ENCODE peak calls at places on chromosomes 12 and 14, in five cellular contexts. B, F, S, X and T are unnamed samples.

GRCh38 chr14:77849711-77850110 is 49.8 kb downstream of the ADCK1 start:
- DNase-seq in F (no peak), X (no peak), S (peak), B (no peak), T (peak)

GRCh38 chr12:6280053-6280469 is 30.4 kb upstream of the PLEKHG6 start:
- DNase-seq in X (peak), B (no peak), F (peak), S (peak), T (peak)

GRCh38 chr14:34620115-34620514 is 9.8 kb downstream of the SNX6 start:
- DNase-seq in S (no peak), B (no peak), F (no peak), X (no peak), T (no peak)

GRCh38 chr12:89084751-89085150 is 267.6 kb downstream of the DUSP6 start:
- DNase-seq in S (peak), X (peak), F (no peak), B (no peak), T (peak)

GRCh38 chr12:75704208-75704607 is 192.8 kb upstream of the KRR1 start:
- DNase-seq in B (no peak), X (no peak), S (no peak), F (no peak), T (no peak)

GRCh38 chr12:69610729-69611128 is at the start of gene LRRC10:
- DNase-seq in S (no peak), X (no peak), F (no peak), B (no peak), T (no peak)

GRCh38 chr12:6377667-6377994 is 2.3 kb upstream of the SCNN1A start:
- DNase-seq in S (no peak), F (no peak), X (peak), B (no peak), T (no peak)

GRCh38 chr12:14935031-14935430 is 3.3 kb downstream of the ERP27 start:
- DNase-seq in X (peak), B (no peak), S (no peak), F (no peak), T (no peak)

GRCh38 chr12:30599631-30600030 is 96.0 kb downstream of the IPO8 start:
- DNase-seq in X (peak), S (no peak), B (no peak), F (no peak), T (peak)

GRCh38 chr12:79557690-79558315 is 133.0 kb downstream of the PAWR start:
- DNase-seq in B (no peak), F (no peak), X (peak), S (peak), T (peak)

GRCh38 chr12:48119078-48119833 is at the start of gene PFKM:
- DNase-seq in F (peak), X (peak), B (peak), S (peak), T (peak)

GRCh38 chr12:131047789-131048610 is 94.3 kb downstream of the ADGRD1 start:
- DNase-seq in X (no peak), B (no peak), S (no peak), F (no peak), T (no peak)

GRCh38 chr12:120962487-120963054 is 15.8 kb upstream of the HNF1A start:
- DNase-seq in X (no peak), B (no peak), F (no peak), S (no peak), T (no peak)

GRCh38 chr14:94540031-94540794 is 21.0 kb upstream of the SERPINA4 start:
- DNase-seq in B (no peak), S (no peak), F (no peak), X (no peak), T (peak)

GRCh38 chr12:49553512-49554088 is 14.3 kb downstream of the MCRS1 start:
- DNase-seq in S (no peak), B (peak), F (peak), X (peak), T (peak)

GRCh38 chr12:14849664-14850063 is 6.3 kb upstream of the ART4 start:
- DNase-seq in X (peak), S (peak), F (no peak), B (no peak), T (peak)

GRCh38 chr14:73370561-73370960 is 87.8 kb downstream of the NUMB start:
- DNase-seq in S (no peak), X (no peak), B (no peak), F (no peak), T (no peak)

GRCh38 chr14:60482743-60483142 is 3.1 kb downstream of the C14orf39 start:
- DNase-seq in F (no peak), S (peak), X (no peak), B (no peak), T (peak)

GRCh38 chr14:96905825-96906224 is 108.6 kb downstream of the VRK1 start:
- DNase-seq in F (no peak), X (peak), S (no peak), B (no peak), T (peak)

GRCh38 chr12:47509398-47509851 is 196.4 kb downstream of the RPAP3 start:
- DNase-seq in F (no peak), S (peak), B (no peak), X (peak), T (peak)

GRCh38 chr12:2501464-2502181 is 293.1 kb upstream of the FKBP4 start:
- DNase-seq in F (no peak), B (no peak), S (no peak), X (no peak), T (peak)

GRCh38 chr14:22547948-22548750 is 40.9 kb downstream of the DAD1 start:
- DNase-seq in X (no peak), F (no peak), S (no peak), B (no peak), T (no peak)

GRCh38 chr14:102544034-102544744 is 34.6 kb upstream of the ANKRD9 start:
- DNase-seq in F (no peak), X (no peak), B (peak), S (no peak), T (no peak)

GRCh38 chr14:89030921-89031320 is 206.5 kb downstream of the TTC8 start:
- DNase-seq in X (no peak), F (no peak), S (no peak), B (no peak), T (no peak)

GRCh38 chr14:65069874-65070709 is 32.2 kb downstream of the MAX start:
- DNase-seq in S (no peak), B (no peak), F (no peak), X (no peak), T (no peak)

GRCh38 chr14:106209745-106210144 is 683.4 kb downstream of the TMEM121 start:
- DNase-seq in X (no peak), F (no peak), B (no peak), S (no peak), T (no peak)

GRCh38 chr12:92602930-92603623 is 99.7 kb upstream of the PLEKHG7 start:
- DNase-seq in F (no peak), B (no peak), X (no peak), S (peak), T (peak)

GRCh38 chr12:109840349-109841073 is 7.3 kb upstream of the TRPV4 start:
- DNase-seq in X (no peak), F (peak), B (no peak), S (no peak), T (no peak)

GRCh38 chr12:15837141-15837781 is 44.9 kb upstream of the STRAP start:
- DNase-seq in X (peak), B (no peak), S (peak), F (no peak), T (no peak)

GRCh38 chr14:79971330-79971729 is 240.0 kb downstream of the DIO2 start:
- DNase-seq in X (peak), S (peak), B (no peak), F (no peak), T (peak)

GRCh38 chr14:99663716-99664635 is 19.0 kb downstream of the HHIPL1 start:
- DNase-seq in F (no peak), S (no peak), B (no peak), X (no peak), T (no peak)

GRCh38 chr14:25121342-25122129 is 71.6 kb upstream of the STXBP6 start:
- DNase-seq in B (no peak), X (peak), S (peak), F (no peak), T (peak)

GRCh38 chr12:92987846-92988621 is 58.9 kb upstream of the EEA1 start:
- DNase-seq in X (no peak), B (no peak), F (no peak), S (no peak), T (peak)

GRCh38 chr14:50801706-50802105 is 29.3 kb downstream of the NIN start:
- DNase-seq in S (peak), F (no peak), X (peak), B (no peak), T (peak)

GRCh38 chr12:53101931-53102781 is 1.1 kb upstream of the SOAT2 start:
- DNase-seq in B (no peak), S (no peak), F (no peak), X (no peak), T (no peak)

GRCh38 chr14:85572845-85573244 is 42.9 kb downstream of the FLRT2 start:
- DNase-seq in X (peak), B (no peak), S (peak), F (peak), T (peak)

GRCh38 chr12:58433969-58434368 is 486.3 kb downstream of the LRIG3 start:
- DNase-seq in B (no peak), F (no peak), X (peak), S (no peak), T (no peak)

GRCh38 chr14:21431126-21431525 is 24.8 kb downstream of the CHD8 start:
- DNase-seq in S (no peak), B (no peak), X (no peak), F (no peak), T (no peak)

GRCh38 chr12:124744659-124745467 is 118.8 kb downstream of the SCARB1 start:
- DNase-seq in B (peak), S (no peak), F (peak), X (no peak), T (peak)

GRCh38 chr14:49512147-49512551 is 74.0 kb downstream of the RPS29 start:
- DNase-seq in F (no peak), X (peak), B (no peak), S (peak), T (peak)

GRCh38 chr12:56688129-56688845 is at the start of gene PTGES3:
- DNase-seq in S (peak), X (peak), B (peak), F (peak), T (peak)
- TF ChIP-seq CTCF in S (no peak), X (no peak), B (no peak), F (no peak), T (no peak)

DNA sequence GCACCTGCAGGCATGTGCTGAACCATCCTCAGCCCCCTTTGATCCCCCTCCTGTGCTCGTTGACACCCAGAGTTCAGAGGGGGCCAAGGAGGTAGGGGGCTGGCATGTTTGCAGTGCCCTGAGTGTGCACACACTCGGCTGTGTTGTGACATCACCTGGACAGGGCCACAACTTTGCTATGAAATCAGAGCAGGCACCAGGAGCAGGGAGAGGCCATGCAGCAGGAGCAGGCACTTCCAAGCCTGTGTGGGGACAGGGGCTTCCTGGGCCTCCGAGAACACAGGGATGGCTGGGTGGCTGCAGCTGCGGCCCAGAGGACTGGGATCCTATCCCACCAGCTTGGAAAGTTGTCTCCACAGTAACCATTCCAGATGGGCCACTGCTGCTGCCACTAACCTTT is 84.8 kb downstream of the ACSS3 start:
- DNase-seq in B (no peak), S (no peak), X (no peak), F (no peak), T (no peak)
- H3K4me3 ChIP-seq in B (no peak), S (no peak), X (no peak), F (no peak), T (no peak)

GRCh38 chr14:74502236-74503019 is 8.9 kb downstream of the ISCA2 start:
- DNase-seq in S (no peak), X (no peak), B (peak), F (peak), T (peak)
- TF ChIP-seq CTCF in S (peak), X (peak), B (peak), F (peak), T (peak)

DNA sequence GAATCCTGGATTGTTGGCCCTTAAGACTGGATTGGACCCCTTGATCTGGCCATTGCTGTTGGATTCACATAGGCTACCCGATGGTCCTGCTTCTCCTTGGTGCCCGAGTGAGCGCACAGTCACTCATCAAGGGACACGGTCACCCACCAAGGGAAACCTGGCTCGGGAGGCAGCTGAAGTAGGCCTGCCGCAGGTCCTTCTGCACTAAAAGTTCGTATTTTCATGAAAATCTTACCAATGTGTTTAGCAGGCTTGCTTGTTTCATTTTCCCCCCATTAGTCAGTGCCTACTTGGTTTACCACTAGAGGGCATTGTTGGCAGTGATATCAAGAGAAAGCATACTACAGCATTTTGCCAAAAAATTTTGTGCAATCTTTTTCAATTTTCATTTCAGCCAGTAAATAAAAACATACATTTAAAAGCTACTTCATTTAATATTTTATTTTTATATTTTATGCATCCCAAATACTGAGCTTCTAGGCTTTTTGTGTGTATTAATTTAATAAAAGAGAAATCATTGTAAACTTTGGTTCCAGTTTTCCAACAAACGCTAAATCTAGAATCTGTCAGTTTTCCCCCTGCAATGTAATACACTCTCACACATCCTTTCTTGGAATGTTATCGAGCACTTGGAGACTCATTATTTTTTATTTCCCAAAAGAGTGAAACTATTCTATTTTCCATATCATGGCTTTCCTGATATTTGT is 116.7 kb downstream of the LMNTD1 start:
- DNase-seq in B (peak), X (peak), F (peak), S (peak), T (peak)
- H3K4me3 ChIP-seq in B (no peak), X (peak), F (peak), S (no peak), T (peak)

DNA sequence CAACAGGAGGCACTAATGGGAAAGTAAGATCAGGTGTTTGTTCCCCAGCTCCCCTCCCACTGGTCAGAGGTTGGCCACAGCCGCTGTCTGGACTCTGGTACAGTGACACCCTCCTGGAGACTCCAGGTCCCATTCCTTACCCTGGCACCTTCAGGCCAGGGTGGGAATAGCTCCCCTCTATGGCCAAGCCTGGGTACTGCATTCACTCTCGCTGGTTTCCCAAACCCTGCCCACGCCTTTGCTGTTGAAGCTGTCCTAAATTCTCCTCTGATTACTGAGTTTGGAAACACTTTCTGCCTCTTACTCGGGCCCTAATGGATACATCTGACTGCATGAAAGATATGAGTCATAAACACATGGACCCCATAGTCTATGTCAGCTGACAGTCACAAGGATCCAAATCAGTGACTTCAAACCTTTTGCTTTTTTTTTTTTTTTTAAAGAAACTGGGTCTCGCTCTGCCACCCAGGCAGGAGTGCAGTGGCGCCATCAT is 17.9 kb downstream of the HRK start:
- DNase-seq in X (peak), S (peak), B (peak), F (no peak), T (peak)
- TF ChIP-seq CTCF in X (peak), S (peak), B (peak), F (peak), T (peak)

GRCh38 chr12:122029620-122030426 is 8.1 kb downstream of the BCL7A start:
- DNase-seq in F (no peak), S (no peak), B (no peak), X (no peak), T (no peak)

GRCh38 chr12:122031342-122032216 is 9.9 kb downstream of the BCL7A start:
- DNase-seq in B (peak), F (peak), S (no peak), X (no peak), T (peak)

GRCh38 chr12:122035292-122035691 is 13.6 kb downstream of the BCL7A start:
- DNase-seq in F (no peak), X (no peak), B (no peak), S (no peak), T (no peak)

GRCh38 chr12:122030427-122030825 is 8.7 kb downstream of the BCL7A start:
- DNase-seq in B (no peak), S (no peak), F (no peak), X (no peak), T (no peak)

DNA sequence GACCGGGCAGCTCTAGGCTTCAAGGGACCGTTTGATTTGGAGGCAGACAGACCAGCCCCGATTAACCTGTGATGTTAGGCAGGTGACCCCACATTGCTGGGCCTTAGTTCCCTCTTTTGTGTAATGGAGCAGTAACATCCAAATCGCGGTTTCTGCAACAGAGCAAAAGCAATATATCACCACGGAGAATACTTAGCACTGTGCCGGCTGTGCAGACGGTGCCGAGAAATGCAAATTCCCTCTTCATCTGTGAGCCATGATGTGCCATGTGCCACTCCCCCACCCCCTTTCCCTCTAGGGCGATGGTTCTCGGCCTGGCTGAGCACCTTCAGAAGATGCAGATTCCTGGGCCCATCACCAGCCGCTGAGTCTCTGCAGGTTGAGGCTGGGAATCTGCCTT is 10.9 kb downstream of the BCL7A start:
- DNase-seq in S (no peak), B (peak), X (no peak), F (no peak), T (no peak)
- H3K4me3 ChIP-seq in S (no peak), B (no peak), X (no peak), F (no peak), T (no peak)